ENCODE peak calls at places on chromosomes 5 and 9, in seven cellular contexts. V, F, Z, B, D, Q and R are unnamed samples.

GRCh38 chr9:116280529-116280928 is 126.9 kb downstream of the PAPPA start:
- DNase-seq in Q (no peak), B (no peak), Z (no peak), V (no peak), F (no peak), D (no peak), R (no peak)

GRCh38 chr5:133611357-133612020 is 852 bp downstream of the FSTL4 start:
- DNase-seq in B (no peak), Z (no peak), Q (no peak), V (no peak), D (no peak), F (no peak), R (no peak)

GRCh38 chr5:24633705-24634325 is 11.0 kb downstream of the CDH10 start:
- DNase-seq in Z (no peak), B (no peak), D (peak), F (no peak), V (no peak), Q (no peak), R (no peak)

GRCh38 chr5:136025900-136026299 is 2.9 kb upstream of the TGFBI start:
- DNase-seq in V (peak), Z (no peak), Q (no peak), D (no peak), F (no peak), B (no peak), R (no peak)

GRCh38 chr5:180084638-180085561 is 13.3 kb upstream of the RNF130 start:
- DNase-seq in Z (no peak), D (peak), Q (no peak), B (no peak), F (no peak), V (no peak), R (no peak)

GRCh38 chr5:531101-531748 is 7.0 kb upstream of the SLC9A3 start:
- DNase-seq in Z (no peak), F (no peak), B (no peak), Q (no peak), D (no peak), V (no peak), R (no peak)

GRCh38 chr5:105952875-105953274 is 1717.9 kb downstream of the EFNA5 start:
- DNase-seq in Q (no peak), V (no peak), F (no peak), B (no peak), D (peak), Z (no peak), R (no peak)

GRCh38 chr9:5884191-5884590 is 6.5 kb upstream of the MLANA start:
- DNase-seq in D (no peak), Z (no peak), F (no peak), B (no peak), V (no peak), Q (no peak), R (no peak)

GRCh38 chr5:121982500-121983261 is 20.9 kb downstream of the SRFBP1 start:
- DNase-seq in B (no peak), V (no peak), F (no peak), D (no peak), Z (no peak), Q (no peak), R (no peak)

GRCh38 chr5:125142439-125142838 is 396.0 kb upstream of the ZNF608 start:
- DNase-seq in D (no peak), F (no peak), Z (no peak), B (no peak), Q (no peak), V (no peak), R (no peak)

GRCh38 chr9:126556560-126557250 is 57.0 kb upstream of the LMX1B start:
- DNase-seq in F (no peak), V (no peak), Q (no peak), B (no peak), Z (no peak), D (no peak), R (no peak)

GRCh38 chr9:129399301-129399990 is 221.4 kb upstream of the IER5L start:
- DNase-seq in Z (no peak), B (no peak), V (no peak), F (no peak), Q (no peak), D (no peak), R (no peak)

GRCh38 chr5:141476132-141476909 is 555 bp downstream of the PCDHGC3 start:
- DNase-seq in F (no peak), V (peak), B (no peak), Z (peak), D (peak), Q (no peak), R (no peak)

GRCh38 chr9:97617939-97618416 is 15.2 kb downstream of the TSTD2 start:
- DNase-seq in D (no peak), Z (no peak), V (no peak), Q (no peak), B (no peak), F (no peak), R (no peak)

GRCh38 chr5:153542536-153542935 is 52.1 kb downstream of the GRIA1 start:
- DNase-seq in D (no peak), Q (no peak), Z (no peak), V (no peak), F (no peak), B (no peak), R (no peak)

GRCh38 chr9:34876096-34876495 is 82.0 kb upstream of the PHF24 start:
- DNase-seq in D (no peak), F (no peak), Z (no peak), B (no peak), Q (no peak), V (no peak), R (no peak)

GRCh38 chr9:38393128-38393809 is 767 bp downstream of the ALDH1B1 start:
- DNase-seq in V (no peak), Z (no peak), B (no peak), Q (no peak), F (no peak), D (no peak), R (no peak)

GRCh38 chr5:55855509-55855908 is 4.4 kb downstream of the IL31RA start:
- DNase-seq in B (no peak), Z (no peak), F (no peak), V (no peak), Q (no peak), D (no peak), R (no peak)

GRCh38 chr9:136310273-136311030 is 6.6 kb upstream of the CCDC187 start:
- DNase-seq in F (no peak), D (no peak), Z (no peak), V (no peak), Q (no peak), B (no peak), R (no peak)

GRCh38 chr9:124782661-124783574 is 6.0 kb downstream of the OLFML2A start:
- DNase-seq in Q (no peak), D (no peak), V (no peak), B (no peak), F (no peak), Z (no peak), R (no peak)

GRCh38 chr9:20552874-20553624 is 69.2 kb downstream of the MLLT3 start:
- DNase-seq in V (no peak), Q (no peak), Z (no peak), D (no peak), F (no peak), B (no peak), R (no peak)

GRCh38 chr9:74951107-74951720 is 1.5 kb downstream of the C9orf40 start:
- DNase-seq in B (no peak), Q (no peak), F (no peak), V (no peak), D (no peak), Z (no peak), R (no peak)

GRCh38 chr5:14723648-14724231 is 59.2 kb downstream of the OTULIN start:
- DNase-seq in D (no peak), F (no peak), B (no peak), V (no peak), Z (no peak), Q (no peak), R (no peak)

GRCh38 chr5:74054139-74054538 is 428.1 kb downstream of the ARHGEF28 start:
- DNase-seq in D (no peak), F (no peak), Q (no peak), V (no peak), Z (no peak), B (no peak), R (no peak)